ENCODE peak calls at places on chromosome 10, in seven cellular contexts. U is ovary, M is left ventricle myocardium inferior, V is choroid plexus epithelial cell, H is fibroblast of villous mesenchyme, Q is H1, Y is heart left ventricle. P is an unnamed sample.

GRCh38 chr10:88216976-88217375 is 353.6 kb downstream of the PTEN start:
- DNase-seq in M (no peak), Q (no peak), H (no peak), Y (no peak), V (no peak), U (no peak), P (no peak)

GRCh38 chr10:17685227-17685840 is 41.4 kb downstream of the STAM start:
- DNase-seq in U (no peak), Y (no peak), H (no peak), Q (no peak), M (no peak), V (no peak), P (no peak)

GRCh38 chr10:133481086-133481643 is 27.4 kb downstream of the SCART1 start:
- DNase-seq in Y (no peak), Q (no peak), V (no peak), H (no peak), U (no peak), M (no peak), P (no peak)

GRCh38 chr10:95133997-95134396 is 60.0 kb upstream of the ACSM6 start:
- DNase-seq in Q (no peak), H (no peak), Y (no peak), U (no peak), V (no peak), M (no peak), P (no peak)

GRCh38 chr10:65571011-65571570 is 1354.7 kb upstream of the LRRTM3 start:
- DNase-seq in Y (no peak), Q (no peak), M (no peak), H (peak), U (no peak), V (peak), P (no peak)

GRCh38 chr10:50592961-50593418 is 30.8 kb downstream of the SGMS1 start:
- DNase-seq in M (no peak), H (no peak), U (no peak), V (no peak), Q (no peak), Y (no peak), P (no peak)

GRCh38 chr10:118698421-118698820 is 56.3 kb downstream of the CACUL1 start:
- DNase-seq in U (no peak), Y (no peak), M (no peak), H (peak), Q (no peak), V (peak), P (no peak)

GRCh38 chr10:102314801-102315200 is 69.5 kb downstream of the GBF1 start:
- DNase-seq in U (no peak), M (no peak), Y (no peak), V (no peak), Q (no peak), H (no peak), P (no peak)

GRCh38 chr10:93299195-93299594 is 182.9 kb downstream of the MYOF start:
- DNase-seq in U (no peak), H (peak), Y (no peak), M (no peak), V (no peak), Q (no peak), P (no peak)

GRCh38 chr10:22453948-22454347 is 108.7 kb downstream of the SPAG6 start:
- DNase-seq in V (no peak), Q (no peak), H (no peak), Y (no peak), M (no peak), U (no peak), P (no peak)

GRCh38 chr10:50417906-50418697 is 166.8 kb upstream of the ASAH2 start:
- DNase-seq in M (peak), V (peak), H (peak), U (peak), Y (peak), Q (peak), P (peak)

GRCh38 chr10:72099054-72099921 is 10.9 kb upstream of the SPOCK2 start:
- DNase-seq in M (no peak), U (no peak), H (peak), Q (no peak), Y (no peak), V (no peak), P (no peak)

GRCh38 chr10:111475720-111476119 is 398.9 kb downstream of the ADRA2A start:
- DNase-seq in V (no peak), Y (no peak), U (no peak), Q (no peak), H (peak), M (no peak), P (no peak)

GRCh38 chr10:34811968-34812514 is 3.1 kb downstream of the PARD3 start:
- DNase-seq in M (no peak), H (peak), V (peak), Q (no peak), U (no peak), Y (no peak), P (no peak)

GRCh38 chr10:124728830-124729661 is 15.1 kb downstream of the FAM53B start:
- DNase-seq in M (no peak), Y (no peak), U (peak), H (no peak), Q (no peak), V (no peak), P (no peak)

GRCh38 chr10:5888843-5889623 is 660 bp downstream of the ANKRD16 start:
- DNase-seq in Q (no peak), H (peak), M (peak), U (peak), Y (peak), V (peak), P (no peak)

GRCh38 chr10:1208376-1209311 is 152.5 kb downstream of the WDR37 start:
- DNase-seq in Y (no peak), V (no peak), M (no peak), U (no peak), Q (no peak), H (no peak), P (no peak)

GRCh38 chr10:113425596-113425995 is 127.3 kb upstream of the HABP2 start:
- DNase-seq in M (no peak), Y (no peak), V (peak), U (no peak), Q (no peak), H (peak), P (no peak)

GRCh38 chr10:121640276-121640675 is 42.0 kb upstream of the FGFR2 start:
- DNase-seq in H (no peak), U (no peak), Q (no peak), M (no peak), Y (no peak), V (no peak), P (no peak)

GRCh38 chr10:133261726-133262325 is 14.8 kb downstream of the ADAM8 start:
- DNase-seq in Q (no peak), H (peak), V (peak), Y (peak), M (peak), U (peak), P (no peak)

GRCh38 chr10:8053446-8054242 is 844 bp upstream of the GATA3 start:
- DNase-seq in H (peak), M (peak), V (peak), U (peak), Y (peak), Q (no peak), P (peak)

GRCh38 chr10:110398419-110399162 is 93.9 kb upstream of the SMNDC1 start:
- DNase-seq in U (peak), H (peak), Q (no peak), M (no peak), Y (no peak), V (peak), P (peak)

GRCh38 chr10:24465124-24465874 is 256.4 kb downstream of the KIAA1217 start:
- DNase-seq in Q (no peak), M (no peak), U (no peak), Y (no peak), H (peak), V (peak), P (peak)

GRCh38 chr10:86292462-86293322 is 73.9 kb downstream of the GRID1 start:
- DNase-seq in Q (no peak), H (no peak), V (no peak), Y (no peak), M (peak), U (no peak), P (no peak)

GRCh38 chr10:110006358-110007170 is 1.2 kb upstream of the ADD3 start:
- DNase-seq in U (peak), Q (no peak), V (peak), Y (peak), M (peak), H (peak), P (no peak)

GRCh38 chr10:98292976-98293375 is 25.0 kb upstream of the LOXL4 start:
- DNase-seq in H (no peak), U (no peak), M (no peak), Y (no peak), Q (no peak), V (no peak), P (no peak)

GRCh38 chr10:116538461-116538860 is 7.3 kb upstream of the PNLIP start:
- DNase-seq in U (no peak), M (no peak), H (peak), Q (no peak), V (peak), Y (no peak), P (no peak)

GRCh38 chr10:46014683-46015405 is 15.6 kb downstream of the NCOA4 start:
- DNase-seq in Y (no peak), V (peak), Q (no peak), U (no peak), H (no peak), M (no peak), P (no peak)

GRCh38 chr10:32937824-32938482 is 20.1 kb downstream of the ITGB1 start:
- DNase-seq in Y (no peak), H (peak), V (peak), U (no peak), Q (no peak), M (no peak), P (no peak)

GRCh38 chr10:88702848-88703597 is 3.0 kb upstream of the LIPK start:
- DNase-seq in U (no peak), H (no peak), Q (peak), M (no peak), V (peak), Y (no peak), P (no peak)

GRCh38 chr10:86556933-86557649 is 35.5 kb upstream of the WAPL start:
- DNase-seq in V (no peak), H (no peak), Y (no peak), M (no peak), U (no peak), Q (no peak), P (no peak)

GRCh38 chr10:102673961-102674511 is 29.8 kb downstream of the TRIM8 start:
- DNase-seq in Q (no peak), Y (peak), U (peak), H (peak), V (peak), M (peak), P (no peak)

GRCh38 chr10:132237396-132237795 is 50.6 kb downstream of the DPYSL4 start:
- DNase-seq in M (no peak), Q (no peak), Y (peak), V (no peak), H (no peak), U (no peak), P (no peak)

GRCh38 chr10:6877351-6878066 is 297.4 kb upstream of the PRKCQ start:
- DNase-seq in U (no peak), H (no peak), M (no peak), Y (no peak), Q (no peak), V (no peak), P (no peak)

GRCh38 chr10:12701696-12702095 is 299.8 kb downstream of the CCDC3 start:
- DNase-seq in Q (no peak), H (no peak), V (no peak), U (no peak), M (no peak), Y (no peak), P (no peak)

GRCh38 chr10:72814134-72814790 is 79.3 kb upstream of the OIT3 start:
- DNase-seq in Q (no peak), V (peak), U (no peak), M (no peak), H (no peak), Y (no peak), P (no peak)

GRCh38 chr10:22253578-22253882 is 35.7 kb upstream of the EBLN1 start:
- DNase-seq in Y (peak), U (peak), V (peak), M (peak), Q (no peak), H (no peak), P (no peak)

GRCh38 chr10:62637249-62638061 is 167.1 kb upstream of the ADO start:
- DNase-seq in Y (no peak), Q (no peak), H (peak), V (peak), U (no peak), M (no peak), P (no peak)

DNA sequence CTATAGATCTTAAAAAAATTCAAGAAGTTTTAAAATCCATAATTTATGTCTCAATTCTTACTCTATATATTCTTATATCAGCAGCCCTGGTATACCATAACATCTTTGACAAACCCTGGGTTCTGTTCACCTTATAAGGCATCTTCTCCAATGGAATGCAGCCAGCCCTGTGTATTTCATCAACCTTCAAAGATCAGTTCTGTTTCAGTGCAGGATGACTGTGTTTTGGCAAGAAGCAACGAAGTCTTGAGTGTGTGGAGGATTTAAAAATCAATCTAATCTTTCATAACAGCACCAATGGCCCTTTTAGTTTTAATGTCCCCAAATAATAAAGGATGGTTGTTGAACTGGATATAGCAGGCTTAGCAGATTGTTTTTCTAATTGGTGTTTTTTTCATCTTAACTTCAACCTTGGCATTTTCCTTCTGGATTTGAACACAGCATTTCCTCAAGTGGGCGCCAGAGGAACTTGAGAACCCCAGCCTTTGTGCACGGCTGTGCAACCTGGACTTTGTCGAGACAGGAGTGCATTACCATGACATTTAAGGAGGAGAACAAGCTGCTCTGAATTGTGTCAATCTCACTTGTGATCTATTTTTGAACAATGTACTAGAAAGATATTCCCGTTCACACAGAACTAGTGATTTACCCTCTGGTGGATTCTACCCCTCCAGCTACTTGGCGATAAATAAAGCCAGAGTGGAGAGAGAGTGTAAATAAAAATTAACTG is 313.3 kb upstream of the AKR1E2 start:
- DNase-seq in Y (peak), V (peak), H (peak), U (peak), Q (no peak), M (peak), P (peak)
- TF ChIP-seq CTCF in Y (peak), V (peak), H (peak), U (no peak), Q (peak), M (peak), P (peak)

GRCh38 chr10:90921906-90922305 is 1.0 kb upstream of the ANKRD1 start:
- DNase-seq in Q (no peak), Y (no peak), U (no peak), H (no peak), V (no peak), M (no peak), P (no peak)

GRCh38 chr10:90927293-90927692 is 6.4 kb upstream of the ANKRD1 start:
- DNase-seq in H (no peak), M (no peak), V (no peak), Y (no peak), U (no peak), Q (no peak), P (no peak)

GRCh38 chr10:90925078-90926029 is 4.5 kb upstream of the ANKRD1 start:
- DNase-seq in U (no peak), V (no peak), M (no peak), H (no peak), Y (no peak), Q (peak), P (no peak)

GRCh38 chr10:90923111-90923731 is 2.3 kb upstream of the ANKRD1 start:
- DNase-seq in H (no peak), U (no peak), M (no peak), V (no peak), Q (no peak), Y (no peak), P (no peak)

GRCh38 chr10:90924552-90924951 is 3.7 kb upstream of the ANKRD1 start:
- DNase-seq in Y (no peak), U (no peak), V (no peak), Q (no peak), H (no peak), M (no peak), P (no peak)
- H3K4me3 ChIP-seq in Y (no peak), U (no peak), V (no peak), Q (no peak), H (no peak), M (no peak), P (no peak)

GRCh38 chr10:134205-134742 is 981 bp upstream of the ZMYND11 start:
- DNase-seq in Y (no peak), Q (no peak), U (no peak), M (peak), V (peak), H (peak), P (no peak)
- TF ChIP-seq CTCF in Y (no peak), Q (no peak), U (no peak), M (no peak), V (no peak), H (no peak), P (no peak)

DNA sequence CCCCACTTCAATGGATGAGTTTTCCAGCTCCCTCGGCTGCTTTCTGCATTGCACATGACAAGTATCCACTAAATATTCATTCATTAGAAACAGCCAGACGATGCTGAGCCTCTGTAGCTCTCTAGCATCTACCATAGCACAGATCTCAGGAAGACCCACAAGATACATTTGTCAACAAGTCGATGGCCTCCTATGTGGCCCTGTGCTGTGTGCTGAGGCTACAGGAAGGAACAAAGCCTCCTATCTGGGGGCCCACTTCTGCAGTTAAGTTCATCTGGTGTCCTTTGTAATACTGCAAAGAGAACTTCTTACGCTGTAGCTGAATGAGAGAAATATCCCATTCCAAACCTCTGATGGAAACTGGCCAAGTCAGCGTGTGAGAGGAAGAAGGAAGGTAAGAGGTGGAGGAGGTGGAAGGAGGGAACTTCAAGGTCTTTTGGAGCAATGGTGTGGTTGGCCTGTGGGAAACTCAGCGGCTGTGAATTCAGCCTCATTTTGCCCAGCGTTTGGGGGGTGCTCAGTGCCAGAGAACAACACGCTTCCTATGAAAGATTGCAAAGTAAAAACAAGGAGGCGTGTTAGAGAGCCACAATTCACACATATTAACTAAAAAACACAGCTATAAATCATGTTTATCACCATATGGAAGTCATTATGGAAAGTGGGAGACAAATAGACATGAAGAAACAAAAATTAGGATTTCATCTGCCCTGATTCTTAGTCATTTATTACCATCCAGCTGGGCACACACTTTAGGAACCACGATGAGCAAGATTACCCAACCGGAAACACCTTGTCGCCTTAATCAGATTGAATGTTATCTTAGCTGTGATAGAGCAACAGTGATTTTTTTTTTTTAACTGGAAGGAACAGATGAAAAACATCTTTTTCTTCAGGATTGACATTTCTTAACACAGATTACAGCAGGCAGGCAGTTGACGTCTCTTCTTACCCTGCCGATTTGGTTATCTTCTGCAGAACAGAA is 62.2 kb upstream of the USP6NL start:
- DNase-seq in Y (no peak), V (peak), H (peak), Q (no peak), M (no peak), U (no peak), P (peak)
- H3K4me3 ChIP-seq in Y (no peak), V (no peak), H (no peak), Q (no peak), M (no peak), U (no peak), P (no peak)